ENCODE peak calls at places on chromosomes 5 and 9, in seven cellular contexts. T is NCI-H1105 treated with DMSO at 0.1 percent for 48 hours, J is substantia nigra, Y is GM23248, O is iPS-NIHi11, E is 8988T, F is epithelial cell of esophagus. G is an unnamed sample.

GRCh38 chr9:121816845-121817450 is 165.5 kb downstream of the DAB2IP start:
- DNase-seq in T (no peak), J (no peak), Y (no peak), O (no peak), E (no peak), F (no peak), G (no peak)

GRCh38 chr5:170755679-170756456 is 27.7 kb upstream of the GABRP start:
- DNase-seq in T (peak), J (no peak), Y (no peak), O (no peak), E (no peak), F (peak), G (no peak)

GRCh38 chr9:127712851-127713250 is 2.6 kb downstream of the PTRH1 start:
- DNase-seq in T (no peak), J (no peak), Y (no peak), O (no peak), E (no peak), F (no peak), G (no peak)

GRCh38 chr9:112086627-112087026 is 88.5 kb downstream of the SUSD1 start:
- DNase-seq in T (peak), J (no peak), Y (peak), O (peak), E (no peak), F (peak), G (no peak)

GRCh38 chr9:131589124-131589711 is 43.9 kb downstream of the PRRT1B start:
- DNase-seq in T (no peak), J (no peak), Y (no peak), O (no peak), E (no peak), F (no peak), G (no peak)

GRCh38 chr5:111415053-111415452 is 97.3 kb downstream of the STARD4 start:
- DNase-seq in T (no peak), J (no peak), Y (no peak), O (no peak), E (no peak), F (no peak), G (no peak)

GRCh38 chr9:3809724-3810123 is 283.9 kb upstream of the RFX3 start:
- DNase-seq in T (no peak), J (no peak), Y (peak), O (no peak), E (no peak), F (peak), G (no peak)

GRCh38 chr5:178186417-178186816 is 754 bp downstream of the GMCL2 start:
- DNase-seq in T (no peak), J (no peak), Y (peak), O (no peak), E (no peak), F (no peak), G (no peak)

GRCh38 chr5:308672-309271 is 12.7 kb upstream of the AHRR start:
- DNase-seq in T (no peak), J (no peak), Y (peak), O (peak), E (no peak), F (peak), G (no peak)

GRCh38 chr5:170132642-170133448 is 27.1 kb downstream of the FOXI1 start:
- DNase-seq in T (no peak), J (no peak), Y (peak), O (no peak), E (no peak), F (peak), G (no peak)

GRCh38 chr5:64690417-64691151 is at the start of gene SHISAL2B:
- DNase-seq in T (peak), J (no peak), Y (peak), O (peak), E (no peak), F (peak), G (no peak)

GRCh38 chr5:151107738-151108520 is 27.1 kb upstream of the TNIP1 start:
- DNase-seq in T (no peak), J (peak), Y (peak), O (no peak), E (no peak), F (peak), G (no peak)

GRCh38 chr5:138077064-138077696 is 6.7 kb upstream of the WNT8A start:
- DNase-seq in T (peak), J (peak), Y (peak), O (peak), E (peak), F (peak), G (no peak)

GRCh38 chr5:178165585-178165984 is 11.9 kb upstream of the NHP2 start:
- DNase-seq in T (no peak), J (no peak), Y (no peak), O (no peak), E (no peak), F (no peak), G (no peak)

GRCh38 chr5:135497971-135498661 is 37.6 kb downstream of the NEUROG1 start:
- DNase-seq in T (no peak), J (no peak), Y (peak), O (no peak), E (no peak), F (peak), G (no peak)